ENCODE peak calls at places on chromosomes 2 and 18, in five cellular contexts. One of them, this sample, is unnamed.

GRCh38 chr2:40955635-40956034 is 503.7 kb upstream of the SLC8A1 start:
- DNase-seq in HCT116: no peak
- DNase-seq in cardiac fibroblast: no peak
- DNase-seq in nephron progenitor cell: no peak
- DNase-seq in fibroblast of lung: no peak
- DNase-seq in this sample: no peak

GRCh38 chr2:9885036-9885684 is 41.9 kb downstream of the TAF1B start:
- DNase-seq in fibroblast of lung: peak; percentile 56
- DNase-seq in HCT116: no peak
- DNase-seq in nephron progenitor cell: no peak
- DNase-seq in cardiac fibroblast: peak; percentile 6
- DNase-seq in this sample: no peak

GRCh38 chr2:120261387-120262006 is 8.8 kb downstream of the RALB start:
- DNase-seq in HCT116: no peak
- DNase-seq in fibroblast of lung: no peak
- DNase-seq in nephron progenitor cell: no peak
- DNase-seq in cardiac fibroblast: no peak
- DNase-seq in this sample: no peak

GRCh38 chr2:179235463-179236108 is 29.0 kb downstream of the SESTD1 start:
- DNase-seq in cardiac fibroblast: no peak
- DNase-seq in nephron progenitor cell: no peak
- DNase-seq in fibroblast of lung: peak; percentile 65
- DNase-seq in HCT116: no peak
- DNase-seq in this sample: no peak

GRCh38 chr2:239719791-239720410 is 305.2 kb downstream of the NDUFA10 start:
- DNase-seq in cardiac fibroblast: no peak
- DNase-seq in nephron progenitor cell: no peak
- DNase-seq in HCT116: no peak
- DNase-seq in fibroblast of lung: no peak
- DNase-seq in this sample: no peak

GRCh38 chr2:112275887-112276773 is 733 bp downstream of the ZC3H6 start:
- DNase-seq in nephron progenitor cell: peak; percentile 77
- DNase-seq in cardiac fibroblast: peak; percentile 96
- DNase-seq in HCT116: peak; percentile 60
- DNase-seq in fibroblast of lung: peak; percentile 89
- DNase-seq in this sample: peak; percentile 77

GRCh38 chr2:100321881-100322820 is at the start of gene LONRF2:
- DNase-seq in cardiac fibroblast: peak; percentile 11
- DNase-seq in fibroblast of lung: peak; percentile 38
- DNase-seq in HCT116: no peak
- DNase-seq in nephron progenitor cell: peak; percentile 63
- DNase-seq in this sample: no peak

GRCh38 chr18:3052411-3052758 is 39.4 kb upstream of the LPIN2 start:
- DNase-seq in nephron progenitor cell: no peak
- DNase-seq in HCT116: no peak
- DNase-seq in fibroblast of lung: no peak
- DNase-seq in cardiac fibroblast: no peak
- DNase-seq in this sample: no peak

GRCh38 chr2:76599732-76600368 is 889.1 kb upstream of the GCFC2 start:
- DNase-seq in nephron progenitor cell: peak; percentile 57
- DNase-seq in HCT116: peak; percentile 12
- DNase-seq in fibroblast of lung: peak; percentile 64
- DNase-seq in cardiac fibroblast: peak; percentile 75
- DNase-seq in this sample: no peak

GRCh38 chr2:225025917-225026571 is 16.2 kb downstream of the DOCK10 start:
- DNase-seq in cardiac fibroblast: peak; percentile 76
- DNase-seq in nephron progenitor cell: no peak
- DNase-seq in HCT116: no peak
- DNase-seq in fibroblast of lung: peak; percentile 92
- DNase-seq in this sample: peak; percentile 54

GRCh38 chr18:22285299-22286140 is 116.1 kb downstream of the GATA6 start:
- DNase-seq in fibroblast of lung: no peak
- DNase-seq in cardiac fibroblast: peak; percentile 56
- DNase-seq in HCT116: no peak
- DNase-seq in nephron progenitor cell: no peak
- DNase-seq in this sample: no peak

GRCh38 chr2:39121523-39122063 is 742 bp upstream of the SOS1 start:
- DNase-seq in fibroblast of lung: peak; percentile 35
- DNase-seq in nephron progenitor cell: no peak
- DNase-seq in cardiac fibroblast: no peak
- DNase-seq in HCT116: no peak
- DNase-seq in this sample: no peak

GRCh38 chr2:204199357-204199756 is 262.8 kb downstream of the ICOS start:
- DNase-seq in cardiac fibroblast: no peak
- DNase-seq in fibroblast of lung: no peak
- DNase-seq in HCT116: no peak
- DNase-seq in nephron progenitor cell: no peak
- DNase-seq in this sample: no peak

GRCh38 chr2:1628893-1629292 is 115.4 kb downstream of the PXDN start:
- DNase-seq in HCT116: no peak
- DNase-seq in cardiac fibroblast: peak; percentile 98
- DNase-seq in fibroblast of lung: peak; percentile 78
- DNase-seq in nephron progenitor cell: no peak
- DNase-seq in this sample: no peak

GRCh38 chr18:67864677-67865340 is 348.3 kb upstream of the DSEL start:
- DNase-seq in nephron progenitor cell: no peak
- DNase-seq in cardiac fibroblast: peak; percentile 74
- DNase-seq in HCT116: no peak
- DNase-seq in fibroblast of lung: peak; percentile 72
- DNase-seq in this sample: no peak

GRCh38 chr2:233101826-233102225 is 41.7 kb downstream of the INPP5D start:
- DNase-seq in HCT116: no peak
- DNase-seq in fibroblast of lung: no peak
- DNase-seq in nephron progenitor cell: no peak
- DNase-seq in cardiac fibroblast: no peak
- DNase-seq in this sample: no peak

DNA sequence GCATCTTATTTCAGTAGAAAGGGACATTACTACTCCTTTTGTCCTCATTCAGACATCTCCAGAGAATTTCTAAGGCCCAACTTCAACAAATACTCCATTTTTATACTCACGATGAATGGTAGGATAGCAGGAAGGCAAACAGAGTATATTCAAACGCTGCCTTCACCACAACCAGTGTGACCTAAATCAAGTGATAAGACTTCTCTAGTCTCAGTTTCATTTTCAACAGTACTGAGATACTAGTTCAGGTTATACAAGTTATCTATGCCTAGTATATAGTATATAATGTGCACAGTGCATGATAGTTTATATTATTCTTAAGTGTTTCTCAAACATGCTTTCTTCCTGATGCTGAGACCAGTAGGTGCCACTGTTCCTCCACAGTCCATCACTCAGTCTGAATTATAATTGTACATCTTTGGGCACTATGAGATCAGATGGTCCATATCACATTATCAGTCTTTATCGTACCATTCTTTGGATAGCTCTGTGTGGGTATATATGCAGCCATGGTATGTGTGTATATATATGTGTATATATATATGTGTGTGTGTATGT is 66.3 kb upstream of the RPE start:
- DNase-seq in HCT116: no peak
- DNase-seq in nephron progenitor cell: no peak
- DNase-seq in cardiac fibroblast: no peak
- DNase-seq in fibroblast of lung: peak; percentile 13
- DNase-seq in this sample: no peak
- TF ChIP-seq CTCF in HCT116: peak; percentile 25
- TF ChIP-seq CTCF in nephron progenitor cell: no peak
- TF ChIP-seq CTCF in cardiac fibroblast: no peak
- TF ChIP-seq CTCF in fibroblast of lung: peak; percentile 26
- TF ChIP-seq CTCF in this sample: no peak

GRCh38 chr2:45441571-45441970 is 169.5 kb downstream of the SRBD1 start:
- DNase-seq in cardiac fibroblast: no peak
- DNase-seq in fibroblast of lung: no peak
- DNase-seq in nephron progenitor cell: no peak
- DNase-seq in HCT116: no peak
- DNase-seq in this sample: no peak

GRCh38 chr2:45443012-45443411 is 168.1 kb downstream of the SRBD1 start:
- DNase-seq in HCT116: no peak
- DNase-seq in cardiac fibroblast: no peak
- DNase-seq in nephron progenitor cell: no peak
- DNase-seq in fibroblast of lung: no peak
- DNase-seq in this sample: no peak

GRCh38 chr2:45442026-45442425 is 169.0 kb downstream of the SRBD1 start:
- DNase-seq in nephron progenitor cell: no peak
- DNase-seq in cardiac fibroblast: no peak
- DNase-seq in HCT116: no peak
- DNase-seq in fibroblast of lung: no peak
- DNase-seq in this sample: no peak

GRCh38 chr2:45438872-45439665 is 172.0 kb downstream of the SRBD1 start:
- DNase-seq in nephron progenitor cell: no peak
- DNase-seq in fibroblast of lung: no peak
- DNase-seq in HCT116: no peak
- DNase-seq in cardiac fibroblast: no peak
- DNase-seq in this sample: no peak

GRCh38 chr2:45439788-45440773 is 171.0 kb downstream of the SRBD1 start:
- DNase-seq in fibroblast of lung: peak; percentile 17
- DNase-seq in cardiac fibroblast: peak; percentile 36
- DNase-seq in nephron progenitor cell: no peak
- DNase-seq in HCT116: no peak
- DNase-seq in this sample: no peak
- TF ChIP-seq CTCF in fibroblast of lung: peak; percentile 17
- TF ChIP-seq CTCF in cardiac fibroblast: peak; percentile 40
- TF ChIP-seq CTCF in nephron progenitor cell: no peak
- TF ChIP-seq CTCF in HCT116: no peak
- TF ChIP-seq CTCF in this sample: no peak

DNA sequence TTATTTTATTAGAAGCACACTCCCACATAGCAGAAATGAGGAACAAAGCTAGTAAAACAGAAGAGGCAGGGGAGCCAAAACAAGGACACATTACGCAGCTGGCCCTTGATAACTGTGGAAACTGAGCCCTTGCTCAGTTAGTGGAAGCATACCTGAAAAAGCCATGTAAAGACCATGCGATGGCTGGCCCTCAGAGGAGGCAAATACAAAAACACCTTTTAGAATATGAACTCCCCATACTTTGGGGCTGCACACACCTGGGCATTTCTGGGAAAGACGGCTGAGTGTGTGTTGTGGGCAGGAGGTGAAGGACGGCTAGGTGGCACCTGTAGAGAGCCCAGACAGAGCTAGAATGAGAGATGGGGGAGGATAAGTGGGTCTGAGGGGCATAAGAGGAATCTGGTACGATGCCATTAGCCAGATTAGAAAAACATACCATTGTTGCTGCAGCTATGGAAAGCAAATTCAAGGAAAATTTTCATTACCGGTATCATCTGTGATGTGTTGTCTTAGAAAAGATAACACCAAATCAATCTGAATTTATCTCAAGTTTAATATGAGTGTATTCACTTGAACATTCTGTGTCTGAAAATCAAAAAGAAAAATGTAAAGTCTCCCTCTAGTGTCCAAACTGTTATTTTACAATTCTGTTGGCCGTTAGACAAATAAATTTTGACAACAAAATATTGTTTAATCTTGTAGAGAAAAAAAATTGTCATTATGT is 45.2 kb upstream of the SULT1C3 start:
- DNase-seq in cardiac fibroblast: peak; percentile 10
- DNase-seq in fibroblast of lung: no peak
- DNase-seq in nephron progenitor cell: no peak
- DNase-seq in HCT116: no peak
- DNase-seq in this sample: no peak
- TF ChIP-seq CTCF in cardiac fibroblast: peak; percentile 39
- TF ChIP-seq CTCF in fibroblast of lung: no peak
- TF ChIP-seq CTCF in nephron progenitor cell: peak; percentile 45
- TF ChIP-seq CTCF in HCT116: peak; percentile 9
- TF ChIP-seq CTCF in this sample: peak; percentile 42

GRCh38 chr2:177622516-177622915 is 229.9 kb downstream of the AGPS start:
- DNase-seq in nephron progenitor cell: peak; percentile 39
- DNase-seq in HCT116: peak; percentile 13
- DNase-seq in cardiac fibroblast: no peak
- DNase-seq in fibroblast of lung: no peak
- DNase-seq in this sample: no peak
- TF ChIP-seq CTCF in nephron progenitor cell: peak; percentile 57
- TF ChIP-seq CTCF in HCT116: peak; percentile 29
- TF ChIP-seq CTCF in cardiac fibroblast: no peak
- TF ChIP-seq CTCF in fibroblast of lung: no peak
- TF ChIP-seq CTCF in this sample: no peak

GRCh38 chr2:172172513-172173217 is 70.0 kb upstream of the DLX2 start:
- DNase-seq in HCT116: peak; percentile 33
- DNase-seq in cardiac fibroblast: peak; percentile 58
- DNase-seq in fibroblast of lung: peak; percentile 44
- DNase-seq in nephron progenitor cell: peak; percentile 86
- DNase-seq in this sample: no peak
- TF ChIP-seq CTCF in HCT116: peak; percentile 86
- TF ChIP-seq CTCF in cardiac fibroblast: peak; percentile 65
- TF ChIP-seq CTCF in fibroblast of lung: peak; percentile 64
- TF ChIP-seq CTCF in nephron progenitor cell: peak; percentile 84
- TF ChIP-seq CTCF in this sample: peak; percentile 92

GRCh38 chr2:172674968-172675303 is 60.7 kb upstream of the RAPGEF4 start:
- DNase-seq in fibroblast of lung: no peak
- DNase-seq in nephron progenitor cell: no peak
- DNase-seq in cardiac fibroblast: no peak
- DNase-seq in HCT116: no peak
- DNase-seq in this sample: no peak
- TF ChIP-seq CTCF in fibroblast of lung: no peak
- TF ChIP-seq CTCF in nephron progenitor cell: no peak
- TF ChIP-seq CTCF in cardiac fibroblast: no peak
- TF ChIP-seq CTCF in HCT116: no peak
- TF ChIP-seq CTCF in this sample: no peak

This sample was measured in CD14-positive monocyte.